ENCODE peak calls at places on chromosomes 11 and 22, in six cellular contexts. U, B, Q, L, T and H are unnamed samples.

GRCh38 chr11:78190374-78190773 is 1.7 kb downstream of the USP35 start:
- DNase-seq in B (no peak), Q (no peak), U (no peak), T (no peak), L (no peak), H (no peak)

GRCh38 chr11:115760528-115760837 is 256.3 kb upstream of the CADM1 start:
- DNase-seq in T (no peak), B (no peak), Q (no peak), L (no peak), U (no peak), H (peak; percentile 53)

GRCh38 chr11:59857444-59858434 is 8.5 kb downstream of the TCN1 start:
- DNase-seq in U (peak; percentile 79), L (no peak), Q (no peak), B (no peak), T (peak; percentile 30), H (no peak)

GRCh38 chr22:50007057-50007511 is 5.5 kb downstream of the IL17REL start:
- DNase-seq in T (no peak), U (no peak), L (no peak), B (no peak), Q (no peak), H (no peak)

GRCh38 chr11:88979641-88980040 is 86.1 kb downstream of the GRM5 start:
- DNase-seq in Q (no peak), T (peak; percentile 4), B (peak; percentile 25), L (no peak), U (peak; percentile 82), H (no peak)

GRCh38 chr11:1913271-1914060 is 6.0 kb upstream of the TNNT3 start:
- DNase-seq in T (no peak), U (no peak), L (no peak), B (no peak), Q (no peak), H (no peak)

GRCh38 chr11:65611758-65612603 is 2.0 kb downstream of the MAP3K11 start:
- DNase-seq in Q (no peak), L (peak; percentile 57), B (peak; percentile 59), T (no peak), U (no peak), H (no peak)

GRCh38 chr11:118744001-118744400 is 47.0 kb downstream of the DDX6 start:
- DNase-seq in L (no peak), T (no peak), U (no peak), B (no peak), Q (no peak), H (no peak)

GRCh38 chr11:82906236-82906635 is 4.7 kb downstream of the DDIAS start:
- DNase-seq in Q (no peak), B (peak; percentile 52), T (peak; percentile 5), L (no peak), U (peak; percentile 29), H (no peak)

GRCh38 chr22:38262051-38262795 is 10.6 kb downstream of the TMEM184B start:
- DNase-seq in Q (peak; percentile 82), B (peak; percentile 45), T (no peak), U (peak; percentile 70), L (peak; percentile 57), H (no peak)

GRCh38 chr22:49302530-49302929 is 525.1 kb downstream of the BRD1 start:
- DNase-seq in U (no peak), T (no peak), B (no peak), Q (no peak), L (no peak), H (no peak)

GRCh38 chr11:73478737-73479347 is 102.6 kb downstream of the RELT start:
- DNase-seq in Q (no peak), U (peak; percentile 60), B (peak; percentile 57), L (peak; percentile 20), T (peak; percentile 69), H (no peak)

GRCh38 chr11:96241351-96241841 is 101.6 kb downstream of the MAML2 start:
- DNase-seq in B (no peak), T (no peak), U (no peak), Q (no peak), L (no peak), H (no peak)

GRCh38 chr11:72354356-72355115 is 79.8 kb downstream of the CLPB start:
- DNase-seq in Q (no peak), T (peak; percentile 13), U (peak; percentile 21), L (no peak), B (peak; percentile 26), H (no peak)

GRCh38 chr11:132409591-132410375 is 1039.4 kb downstream of the NTM start:
- DNase-seq in T (no peak), L (no peak), B (no peak), Q (no peak), U (no peak), H (no peak)

GRCh38 chr11:119338318-119338890 is 2.3 kb downstream of the C1QTNF5 start:
- DNase-seq in L (peak; percentile 83), B (peak; percentile 76), U (no peak), Q (peak; percentile 76), T (peak; percentile 73), H (peak; percentile 83)

GRCh38 chr11:17388609-17389204 is at the start of gene KCNJ11:
- DNase-seq in L (no peak), U (no peak), B (no peak), T (no peak), Q (no peak), H (no peak)
- TF ChIP-seq CTCF in L (no peak), U (no peak), B (no peak), T (no peak), Q (no peak), H (no peak)

GRCh38 chr22:20794132-20794990 is 20.4 kb downstream of the SERPIND1 start:
- DNase-seq in L (no peak), B (no peak), Q (no peak), U (no peak), T (no peak), H (no peak)
- TF ChIP-seq CTCF in L (no peak), B (no peak), Q (no peak), U (no peak), T (no peak), H (no peak)

GRCh38 chr11:11215944-11216343 is 137.1 kb downstream of the CSNK2A3 start:
- DNase-seq in T (no peak), Q (no peak), B (no peak), U (no peak), L (no peak), H (no peak)
- TF ChIP-seq CTCF in T (no peak), Q (no peak), B (no peak), U (no peak), L (no peak), H (no peak)

GRCh38 chr11:93123351-93123898 is 74.4 kb downstream of the SLC36A4 start:
- DNase-seq in U (no peak), T (no peak), Q (no peak), L (no peak), B (peak; percentile 43), H (no peak)

GRCh38 chr11:93131709-93132108 is 66.1 kb downstream of the SLC36A4 start:
- DNase-seq in U (no peak), L (peak; percentile 30), Q (no peak), B (no peak), T (no peak), H (no peak)

GRCh38 chr11:93133710-93134109 is 64.1 kb downstream of the SLC36A4 start:
- DNase-seq in B (peak; percentile 88), U (peak; percentile 10), Q (no peak), L (no peak), T (no peak), H (no peak)

GRCh38 chr11:93128574-93128973 is 69.2 kb downstream of the SLC36A4 start:
- DNase-seq in L (no peak), B (no peak), T (no peak), U (no peak), Q (no peak), H (no peak)
- TF ChIP-seq CTCF in L (no peak), B (no peak), T (no peak), U (no peak), Q (no peak), H (no peak)

DNA sequence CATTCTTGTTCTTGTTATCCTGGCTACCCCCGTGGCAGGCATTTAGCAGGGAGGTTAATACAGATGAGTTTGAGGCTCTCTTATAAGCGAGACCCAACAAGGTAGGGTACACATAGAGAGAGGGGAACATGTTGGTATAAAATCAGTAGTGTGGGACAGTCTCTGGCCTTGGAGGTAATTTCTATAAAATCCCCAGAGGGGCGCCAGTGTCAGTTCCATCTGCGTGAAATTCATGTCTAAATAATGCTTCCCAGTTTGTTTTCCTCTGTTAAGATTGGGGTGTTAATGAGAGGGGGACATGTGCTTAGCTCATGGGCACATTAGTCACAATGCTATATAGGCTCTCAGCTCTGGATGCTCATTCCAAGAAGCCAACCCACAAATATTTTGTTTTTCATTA is 150.7 kb downstream of the MYO18B start:
- DNase-seq in U (no peak), B (no peak), L (no peak), Q (no peak), T (no peak), H (no peak)
- TF ChIP-seq CTCF in U (no peak), B (no peak), L (no peak), Q (no peak), T (no peak), H (no peak)

GRCh38 chr11:45887587-45887986 is 2.1 kb downstream of the MAPK8IP1 start:
- DNase-seq in T (no peak), B (no peak), L (no peak), Q (no peak), U (no peak), H (no peak)

GRCh38 chr11:45889966-45890365 is 4.5 kb downstream of the MAPK8IP1 start:
- DNase-seq in L (no peak), U (no peak), T (no peak), B (no peak), Q (no peak), H (peak; percentile 3)

GRCh38 chr11:45889555-45889954 is 4.1 kb downstream of the MAPK8IP1 start:
- DNase-seq in T (no peak), L (no peak), Q (no peak), B (no peak), U (no peak), H (peak; percentile 2)

GRCh38 chr11:45892856-45893255 is 7.4 kb downstream of the MAPK8IP1 start:
- DNase-seq in T (no peak), L (no peak), Q (no peak), U (no peak), B (no peak), H (peak; percentile 13)

DNA sequence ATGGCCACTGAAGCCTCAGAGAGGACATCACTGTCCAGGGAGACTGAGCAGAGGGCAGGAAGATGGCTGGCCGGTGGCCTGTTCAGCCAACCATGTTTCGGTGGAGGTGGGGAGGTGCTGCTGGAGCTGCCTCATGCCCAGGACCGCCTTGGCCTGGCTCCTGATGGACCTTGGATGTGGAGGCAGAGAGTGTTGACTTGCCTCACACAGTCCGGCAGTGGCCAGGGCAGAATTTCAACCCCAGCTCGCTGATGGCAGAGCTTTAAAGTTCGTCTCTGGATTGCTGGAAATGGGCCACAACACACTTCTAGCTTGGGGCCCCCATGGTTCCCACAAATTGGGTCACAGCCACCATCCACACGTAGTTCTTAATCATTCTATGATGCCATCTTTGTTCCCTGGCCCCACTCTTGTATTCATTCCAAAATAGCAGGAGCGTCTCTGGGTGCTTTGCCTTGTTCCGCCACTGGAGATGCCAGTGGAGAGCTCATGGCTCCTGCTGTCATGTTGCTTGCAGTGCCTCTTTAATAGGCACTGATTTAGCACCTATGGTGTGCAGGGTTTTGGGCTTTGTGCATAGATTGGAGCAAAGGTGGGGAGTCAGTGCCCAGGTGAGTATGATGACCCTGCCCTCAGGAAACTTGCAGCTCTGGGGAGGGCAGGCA is 5.6 kb downstream of the MAPK8IP1 start:
- DNase-seq in U (no peak), T (no peak), Q (no peak), L (no peak), B (no peak), H (peak; percentile 11)
- TF ChIP-seq CTCF in U (no peak), T (no peak), Q (no peak), L (no peak), B (no peak), H (no peak)

GRCh38 chr22:27628341-27628740 is 173.2 kb downstream of the MN1 start:
- DNase-seq in T (no peak), L (no peak), B (no peak), U (no peak), Q (no peak), H (no peak)
- TF ChIP-seq CTCF in T (no peak), L (no peak), B (no peak), U (no peak), Q (no peak), H (no peak)